ENCODE peak calls at places on chromosomes 3 and 15, in ten cellular contexts. J, Y, H, V, B, L, T, Z, C and P are unnamed samples.
A peak's percentile ranks its signal among the peaks of the same experiment; 100 is the strongest.

GRCh38 chr3:115280531-115280930 is 133.4 kb upstream of the ZBTB20 start:
- DNase-seq in J (no peak), Y (no peak), H (no peak), V (no peak), B (no peak), L (no peak), T (no peak), Z (no peak), C (no peak), P (no peak)

GRCh38 chr3:106824856-106825255 is 552.4 kb upstream of the CCDC54 start:
- DNase-seq in J (peak; percentile 12), Y (no peak), H (no peak), V (peak; percentile 26), B (no peak), L (no peak), T (no peak), Z (no peak), C (no peak), P (no peak)

GRCh38 chr3:150357140-150357539 is 51.0 kb upstream of the TSC22D2 start:
- DNase-seq in J (no peak), Y (no peak), H (no peak), V (no peak), B (no peak), L (no peak), T (no peak), Z (no peak), C (no peak), P (no peak)

GRCh38 chr3:31004025-31004678 is 109.7 kb upstream of the GADL1 start:
- DNase-seq in J (no peak), Y (no peak), H (no peak), V (no peak), B (no peak), L (no peak), T (no peak), Z (no peak), C (no peak), P (no peak)

GRCh38 chr3:71050133-71050520 is 533.4 kb downstream of the FOXP1 start:
- DNase-seq in J (no peak), Y (peak; percentile 34), H (no peak), V (no peak), B (no peak), L (no peak), T (no peak), Z (no peak), C (no peak), P (no peak)

GRCh38 chr3:189324538-189325138 is 152.9 kb downstream of the TPRG1 start:
- DNase-seq in J (peak; percentile 99), Y (no peak), H (no peak), V (peak; percentile 34), B (peak; percentile 19), L (no peak), T (no peak), Z (peak; percentile 84), C (no peak), P (peak; percentile 93)

GRCh38 chr3:143207338-143207961 is 87.9 kb downstream of the CHST2 start:
- DNase-seq in J (no peak), Y (peak; percentile 62), H (peak; percentile 33), V (no peak), B (no peak), L (no peak), T (no peak), Z (no peak), C (no peak), P (peak; percentile 27)

GRCh38 chr3:49703443-49703927 is 14.1 kb downstream of the RNF123 start:
- DNase-seq in J (peak; percentile 22), Y (no peak), H (peak; percentile 60), V (peak; percentile 77), B (peak; percentile 56), L (no peak), T (no peak), Z (peak; percentile 69), C (peak; percentile 80), P (peak; percentile 82)

GRCh38 chr3:98900265-98901031 is 1.0 kb downstream of the DCBLD2 start:
- DNase-seq in J (no peak), Y (no peak), H (no peak), V (no peak), B (no peak), L (no peak), T (no peak), Z (no peak), C (no peak), P (no peak)

GRCh38 chr3:98902341-98902740 is 846 bp upstream of the DCBLD2 start:
- DNase-seq in J (no peak), Y (no peak), H (no peak), V (no peak), B (no peak), L (no peak), T (no peak), Z (no peak), C (no peak), P (no peak)

GRCh38 chr3:98901032-98901464 is 447 bp downstream of the DCBLD2 start:
- DNase-seq in J (no peak), Y (no peak), H (peak; percentile 39), V (peak; percentile 60), B (peak; percentile 55), L (no peak), T (peak; percentile 91), Z (peak; percentile 45), C (peak; percentile 80), P (peak; percentile 50)

GRCh38 chr3:98903099-98903498 is 1.6 kb upstream of the DCBLD2 start:
- DNase-seq in J (peak; percentile 51), Y (no peak), H (no peak), V (no peak), B (no peak), L (no peak), T (no peak), Z (no peak), C (no peak), P (no peak)

GRCh38 chr3:98901465-98902174 is at the start of gene DCBLD2:
- DNase-seq in J (peak; percentile 96), Y (peak; percentile 99), H (peak; percentile 95), V (peak; percentile 97), B (peak; percentile 98), L (peak; percentile 98), T (peak; percentile 99), Z (peak; percentile 97), C (peak; percentile 99), P (peak; percentile 98)
- TF ChIP-seq POLR2A in J (peak; percentile 95), Y (peak; percentile 73), H (peak; percentile 73), V (peak; percentile 86), B (peak; percentile 95), L (no peak), T (peak; percentile 84), Z (peak; percentile 73), C (peak; percentile 45), P (peak; percentile 29)

GRCh38 chr15:25057574-25057973 is 102.8 kb downstream of the SNRPN start:
- DNase-seq in J (no peak), Y (no peak), H (no peak), V (no peak), B (no peak), L (peak; percentile 93), T (no peak), Z (no peak), C (no peak), P (peak; percentile 7)

GRCh38 chr15:25055356-25056068 is 100.7 kb downstream of the SNRPN start:
- DNase-seq in J (no peak), Y (peak; percentile 70), H (no peak), V (no peak), B (no peak), L (no peak), T (no peak), Z (no peak), C (no peak), P (no peak)

GRCh38 chr15:25058080-25058785 is 103.4 kb downstream of the SNRPN start:
- DNase-seq in J (no peak), Y (no peak), H (no peak), V (no peak), B (peak; percentile 15), L (peak; percentile 43), T (no peak), Z (no peak), C (no peak), P (peak; percentile 40)

GRCh38 chr15:25054943-25055342 is 100.2 kb downstream of the SNRPN start:
- DNase-seq in J (no peak), Y (no peak), H (no peak), V (no peak), B (no peak), L (no peak), T (no peak), Z (no peak), C (no peak), P (no peak)

GRCh38 chr15:25056484-25057429 is 102.0 kb downstream of the SNRPN start:
- DNase-seq in J (no peak), Y (no peak), H (peak; percentile 54), V (no peak), B (no peak), L (no peak), T (no peak), Z (no peak), C (no peak), P (peak; percentile 43)
- H3K9me3 ChIP-seq in J (peaks cover 6% of the 10 kb centered on the region), Y (peaks cover 45% of the 10 kb centered on the region), H (peaks cover 2% of the 10 kb centered on the region), V (peaks cover 26% of the 10 kb centered on the region), B (peaks cover 100% of the 10 kb centered on the region), L (peaks cover 99% of the 10 kb centered on the region), T (peaks cover 100% of the 10 kb centered on the region), Z (peaks cover 79% of the 10 kb centered on the region), C (peaks cover 100% of the 10 kb centered on the region), P (peaks cover 100% of the 10 kb centered on the region)

DNA sequence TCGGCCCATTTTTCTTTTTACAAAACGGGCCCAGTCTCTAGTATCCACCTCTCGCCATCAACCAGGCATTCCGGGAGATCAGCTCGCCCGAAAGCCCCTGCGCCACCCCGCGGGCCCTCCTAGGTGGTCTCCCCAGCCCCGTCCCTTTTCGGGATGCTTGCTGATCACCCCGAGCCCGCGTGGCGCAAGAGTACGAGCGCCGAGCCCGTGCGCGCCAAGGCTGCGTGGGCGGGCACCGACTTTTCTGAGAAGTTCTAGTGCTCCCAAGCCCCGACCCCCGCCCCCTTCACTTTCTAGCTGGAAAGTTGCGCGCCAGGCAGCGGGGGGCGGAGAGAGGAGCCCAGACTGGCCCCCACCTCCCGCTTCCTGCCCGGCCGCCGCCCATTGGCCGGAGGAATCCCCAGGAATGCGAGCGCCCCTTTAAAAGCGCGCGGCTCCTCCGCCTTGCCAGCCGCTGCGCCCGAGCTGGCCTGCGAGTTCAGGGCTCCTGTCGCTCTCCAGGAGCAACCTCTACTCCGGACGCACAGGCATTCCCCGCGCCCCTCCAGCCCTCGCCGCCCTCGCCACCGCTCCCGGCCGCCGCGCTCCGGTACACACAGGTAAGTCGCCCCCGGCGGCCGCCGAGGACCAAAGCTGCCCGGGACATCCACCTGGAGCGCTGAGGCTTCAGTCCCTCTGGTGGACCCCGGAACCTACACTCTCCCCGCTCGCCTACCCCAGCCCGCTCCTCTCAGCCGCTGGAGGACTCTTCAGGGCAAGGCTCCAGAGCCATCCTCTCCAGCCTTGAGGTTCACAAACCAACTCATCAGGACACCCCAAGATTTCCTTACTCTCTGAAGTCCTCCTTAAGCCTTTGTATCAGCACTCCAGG is at the start of gene THBS1:
- DNase-seq in J (no peak), Y (peak; percentile 98), H (peak; percentile 59), V (peak; percentile 76), B (peak; percentile 86), L (no peak), T (peak; percentile 95), Z (peak; percentile 92), C (peak; percentile 97), P (peak; percentile 44)
- TF ChIP-seq POLR2A in J (no peak), Y (peak; percentile 97), H (no peak), V (peak; percentile 92), B (peak; percentile 98), L (no peak), T (peak; percentile 90), Z (peak; percentile 94), C (peak; percentile 89), P (peak; percentile 89)

DNA sequence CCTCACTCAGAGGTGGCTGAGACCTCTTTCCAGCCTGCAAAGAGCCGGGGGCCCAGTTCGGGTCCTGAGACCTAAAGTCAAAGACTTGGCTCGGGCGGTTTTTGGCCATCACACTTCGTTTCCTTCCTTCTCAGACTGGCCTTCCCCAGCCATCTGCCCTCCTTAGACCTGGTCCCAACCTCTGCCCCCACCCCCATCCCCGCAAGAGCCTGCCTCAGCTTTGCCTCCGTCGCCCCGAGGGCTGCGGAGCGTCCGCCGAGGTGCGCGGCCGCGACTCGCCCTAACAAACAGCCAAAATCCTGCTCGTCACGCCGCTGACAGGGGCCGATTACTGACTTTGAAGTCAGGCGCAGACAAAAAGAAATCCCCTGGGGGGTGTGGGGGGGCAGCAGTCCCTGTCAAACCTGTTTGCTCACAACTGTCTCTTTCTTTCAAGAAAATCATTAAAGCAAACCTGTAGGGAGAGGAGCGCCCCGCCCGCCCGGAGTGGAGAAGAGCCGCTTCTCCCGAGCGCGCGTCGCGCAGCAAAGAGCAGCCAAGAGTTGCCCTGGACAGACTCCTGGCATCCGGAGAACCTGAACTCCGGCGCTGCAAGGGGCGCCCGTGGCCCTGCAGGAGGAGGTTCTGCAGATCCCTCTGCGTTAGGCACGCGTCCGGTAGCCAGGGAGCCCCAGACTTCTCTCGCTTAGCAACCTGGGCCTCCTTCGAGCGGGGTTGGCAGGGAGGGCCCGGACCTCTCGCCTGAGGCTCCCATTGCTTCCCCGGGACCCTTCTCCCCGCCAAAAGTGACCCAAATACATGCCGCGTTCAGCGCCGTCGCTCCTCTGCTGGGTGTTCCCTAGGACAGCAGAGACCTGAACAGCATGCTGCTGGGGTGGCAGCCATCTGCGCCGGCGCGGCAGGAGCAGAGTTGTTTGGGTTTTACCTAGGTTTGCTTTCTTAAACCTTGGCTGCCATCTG is 4.5 kb downstream of the SOX14 start:
- DNase-seq in J (no peak), Y (peak; percentile 78), H (no peak), V (no peak), B (no peak), L (no peak), T (peak; percentile 81), Z (no peak), C (no peak), P (no peak)
- H3K9me3 ChIP-seq in J (no peaks in the 10 kb centered on the region), Y (no peaks in the 10 kb centered on the region), H (no peaks in the 10 kb centered on the region), V (no peaks in the 10 kb centered on the region), B (no peaks in the 10 kb centered on the region), L (no peaks in the 10 kb centered on the region), T (no peaks in the 10 kb centered on the region), Z (no peaks in the 10 kb centered on the region), C (no peaks in the 10 kb centered on the region), P (no peaks in the 10 kb centered on the region)